ENCODE peak calls at places on chromosomes 5 and 9, in five cellular contexts. W, T, G, M and B are unnamed samples.

GRCh38 chr9:7236186-7236585 is 478.4 kb downstream of the KDM4C start:
- DNase-seq in W (no peak), T (no peak), G (no peak), M (no peak), B (no peak)

GRCh38 chr9:129489838-129490582 is 130.9 kb downstream of the C9orf50 start:
- DNase-seq in W (no peak), T (no peak), G (no peak), M (no peak), B (no peak)

GRCh38 chr5:81749186-81749561 is 1.7 kb downstream of the SSBP2 start:
- DNase-seq in W (no peak), T (no peak), G (no peak), M (no peak), B (no peak)

GRCh38 chr5:158051036-158051435 is 192.1 kb upstream of the CLINT1 start:
- DNase-seq in W (no peak), T (no peak), G (no peak), M (no peak), B (no peak)

GRCh38 chr5:52491829-52492217 is 295.9 kb upstream of the ITGA1 start:
- DNase-seq in W (no peak), T (no peak), G (no peak), M (no peak), B (no peak)

GRCh38 chr5:147369742-147370374 is 135.0 kb downstream of the STK32A start:
- DNase-seq in W (no peak), T (no peak), G (no peak), M (peak), B (no peak)

GRCh38 chr5:123502120-123502519 is 9.9 kb upstream of the CSNK1G3 start:
- DNase-seq in W (no peak), T (no peak), G (no peak), M (no peak), B (no peak)

GRCh38 chr9:132056717-132057429 is 22.8 kb downstream of the MED27 start:
- DNase-seq in W (no peak), T (no peak), G (no peak), M (no peak), B (no peak)

GRCh38 chr5:116824751-116825438 is 250.3 kb upstream of the SEMA6A start:
- DNase-seq in W (no peak), T (no peak), G (no peak), M (no peak), B (no peak)

GRCh38 chr5:38585812-38586211 is 29.4 kb upstream of the LIFR start:
- DNase-seq in W (no peak), T (no peak), G (peak), M (no peak), B (no peak)

GRCh38 chr5:6454628-6455053 is 6.0 kb downstream of the UBE2QL1 start:
- DNase-seq in W (no peak), T (no peak), G (peak), M (no peak), B (peak)

GRCh38 chr9:87880683-87881082 is 2.0 kb upstream of the SPATA31E1 start:
- DNase-seq in W (no peak), T (no peak), G (no peak), M (no peak), B (no peak)

GRCh38 chr5:72184408-72184807 is 77.1 kb downstream of the MAP1B start:
- DNase-seq in W (no peak), T (no peak), G (no peak), M (no peak), B (no peak)

GRCh38 chr9:76662476-76663281 is 101.6 kb upstream of the PCA3 start:
- DNase-seq in W (no peak), T (no peak), G (peak), M (peak), B (peak)

GRCh38 chr9:71819115-71819739 is 50.9 kb upstream of the CEMIP2 start:
- DNase-seq in W (peak), T (peak), G (no peak), M (peak), B (peak)

GRCh38 chr5:136087961-136088871 is 44.4 kb upstream of the SMAD5 start:
- DNase-seq in W (no peak), T (no peak), G (peak), M (peak), B (no peak)

GRCh38 chr9:98255064-98255577 is 328 bp downstream of the TBC1D2 start:
- DNase-seq in W (peak), T (no peak), G (peak), M (peak), B (no peak)

GRCh38 chr5:111427762-111428161 is 84.6 kb downstream of the STARD4 start:
- DNase-seq in W (no peak), T (no peak), G (no peak), M (no peak), B (no peak)

GRCh38 chr9:69122391-69123141 is 51.5 kb upstream of the TJP2 start:
- DNase-seq in W (no peak), T (no peak), G (no peak), M (peak), B (peak)

GRCh38 chr5:74028406-74028805 is 402.4 kb downstream of the ARHGEF28 start:
- DNase-seq in W (no peak), T (no peak), G (no peak), M (no peak), B (no peak)

GRCh38 chr5:180639743-180640300 is 9.6 kb downstream of the FLT4 start:
- DNase-seq in W (no peak), T (no peak), G (no peak), M (peak), B (no peak)

GRCh38 chr9:127783111-127783621 is 2.7 kb upstream of the CDK9 start:
- DNase-seq in W (no peak), T (no peak), G (peak), M (peak), B (no peak)

GRCh38 chr9:130188860-130189481 is 16.8 kb downstream of the NCS1 start:
- DNase-seq in W (no peak), T (no peak), G (no peak), M (no peak), B (no peak)

GRCh38 chr9:136554870-136555269 is 9.0 kb upstream of the NOTCH1 start:
- DNase-seq in W (no peak), T (no peak), G (no peak), M (no peak), B (no peak)

GRCh38 chr9:4741365-4742031 is 496 bp upstream of the AK3 start:
- DNase-seq in W (peak), T (peak), G (no peak), M (peak), B (peak)